ENCODE peak calls at places on chromosome 7, in seven cellular contexts. P, K, Z, Q, U, O and V are unnamed samples.

GRCh38 chr7:66609176-66609575 is 19.5 kb upstream of the KCTD7 start:
- DNase-seq in P (no peak), K (no peak), Z (no peak), Q (no peak), U (no peak), O (no peak), V (no peak)

GRCh38 chr7:106679153-106679931 is 18.4 kb upstream of the CCDC71L start:
- DNase-seq in P (peak), K (no peak), Z (no peak), Q (no peak), U (peak), O (no peak), V (no peak)

GRCh38 chr7:20122073-20122472 is 95.1 kb downstream of the MACC1 start:
- DNase-seq in P (no peak), K (no peak), Z (no peak), Q (no peak), U (no peak), O (no peak), V (no peak)

GRCh38 chr7:134212576-134213546 is 85.7 kb downstream of the LRGUK start:
- DNase-seq in P (no peak), K (no peak), Z (no peak), Q (no peak), U (no peak), O (no peak), V (no peak)

GRCh38 chr7:110179037-110179436 is 911.9 kb upstream of the LRRN3 start:
- DNase-seq in P (no peak), K (no peak), Z (no peak), Q (no peak), U (no peak), O (no peak), V (no peak)

GRCh38 chr7:35993663-35994622 is 159.1 kb upstream of the EEPD1 start:
- DNase-seq in P (no peak), K (no peak), Z (no peak), Q (no peak), U (no peak), O (no peak), V (no peak)

GRCh38 chr7:132239422-132239994 is 336.8 kb downstream of the PLXNA4 start:
- DNase-seq in P (no peak), K (no peak), Z (no peak), Q (no peak), U (no peak), O (no peak), V (no peak)

GRCh38 chr7:98251251-98251843 is 685 bp downstream of the TECPR1 start:
- DNase-seq in P (no peak), K (peak), Z (peak), Q (no peak), U (peak), O (no peak), V (peak)

GRCh38 chr7:85184599-85185354 is 2.1 kb downstream of the SEMA3D start:
- DNase-seq in P (peak), K (no peak), Z (no peak), Q (peak), U (peak), O (no peak), V (no peak)

GRCh38 chr7:86939197-86939814 is 120.1 kb downstream of the ELAPOR2 start:
- DNase-seq in P (peak), K (peak), Z (peak), Q (peak), U (no peak), O (peak), V (peak)

GRCh38 chr7:129610709-129611245 is 743 bp upstream of the NRF1 start:
- DNase-seq in P (no peak), K (no peak), Z (no peak), Q (no peak), U (no peak), O (no peak), V (no peak)

GRCh38 chr7:37052673-37053072 is 328.4 kb upstream of the AOAH start:
- DNase-seq in P (peak), K (no peak), Z (no peak), Q (peak), U (no peak), O (no peak), V (peak)